ENCODE peak calls at places on chromosomes 1 and 21, in ten cellular contexts. U is IMR-90; G is NCI-H1436; D is hippocampal formation; F is activated naive CD4-positive, alpha-beta T cell treated with anti-CD3 and anti-CD28 coated beads, Interleukin-2, amount 50 U/mL, for 16 hours; B is stimulated activated CD8-positive, alpha-beta memory T cell treated with anti-CD3 and anti-CD28 coated beads, Interleukin-2, amount 100 ng/mL, for 48 hours; R is M059J; E is foreskin fibroblast; Z is ELR; Q is COLO829. H is an unnamed sample.

GRCh38 chr1:206738370-206739366 is 31.9 kb upstream of the IL19 start:
- DNase-seq in Q (peak; percentile 59), Z (peak; percentile 63), D (no peak), E (peak; percentile 56), G (no peak), U (peak; percentile 28), F (no peak), B (no peak), R (peak; percentile 60), H (no peak)

GRCh38 chr1:198517623-198518022 is 22.9 kb downstream of the ATP6V1G3 start:
- DNase-seq in D (no peak), G (no peak), E (no peak), U (no peak), R (no peak), B (no peak), F (no peak), Z (no peak), Q (no peak), H (no peak)

GRCh38 chr1:214427871-214428277 is 123.5 kb downstream of the PTPN14 start:
- DNase-seq in D (no peak), U (peak; percentile 98), G (no peak), R (peak; percentile 100), F (peak; percentile 11), Z (peak; percentile 100), E (peak; percentile 89), Q (peak; percentile 88), B (peak; percentile 47), H (no peak)

GRCh38 chr1:7462627-7463026 is 308.5 kb upstream of the VAMP3 start:
- DNase-seq in D (no peak), U (no peak), R (peak; percentile 76), B (no peak), Q (no peak), G (no peak), E (no peak), F (no peak), Z (peak; percentile 42), H (no peak)

GRCh38 chr1:94124538-94124937 is 3.6 kb upstream of the ABCA4 start:
- DNase-seq in B (no peak), Z (no peak), F (no peak), D (no peak), E (no peak), Q (no peak), G (no peak), R (no peak), U (no peak), H (no peak)

GRCh38 chr1:72567511-72567910 is 285.2 kb upstream of the NEGR1 start:
- DNase-seq in F (no peak), U (peak; percentile 3), D (peak; percentile 33), E (peak; percentile 4), G (no peak), Q (no peak), Z (no peak), B (no peak), R (no peak), H (no peak)

GRCh38 chr1:229624906-229625871 is 733 bp downstream of the TAF5L start:
- DNase-seq in F (peak; percentile 58), Z (peak; percentile 58), E (peak; percentile 66), U (peak; percentile 58), G (peak; percentile 60), D (peak; percentile 27), R (peak; percentile 56), Q (peak; percentile 63), B (peak; percentile 17), H (peak; percentile 55)

GRCh38 chr1:149846600-149847466 is 52.5 kb upstream of the BOLA1 start:
- DNase-seq in U (no peak), G (no peak), Q (no peak), E (no peak), F (no peak), Z (no peak), R (peak; percentile 8), D (no peak), B (no peak), H (no peak)

GRCh38 chr1:230247921-230248778 is 178.0 kb downstream of the PGBD5 start:
- DNase-seq in B (no peak), F (no peak), Z (no peak), U (no peak), G (no peak), E (no peak), D (peak; percentile 26), R (no peak), Q (no peak), H (no peak)

GRCh38 chr1:26363549-26364448 is 8.8 kb downstream of the ZNF683 start:
- DNase-seq in R (peak; percentile 76), E (peak; percentile 88), G (peak; percentile 67), B (peak; percentile 86), F (peak; percentile 84), U (peak; percentile 64), Q (peak; percentile 60), Z (peak; percentile 82), D (no peak), H (peak; percentile 62)

GRCh38 chr1:10672376-10673050 is 123.9 kb downstream of the CASZ1 start:
- DNase-seq in E (no peak), F (no peak), D (no peak), Z (no peak), Q (no peak), R (no peak), G (no peak), B (no peak), U (no peak), H (no peak)

GRCh38 chr21:36704958-36705678 is 6.2 kb downstream of the SIM2 start:
- DNase-seq in Z (no peak), Q (no peak), D (no peak), B (no peak), E (no peak), U (peak; percentile 18), R (no peak), G (no peak), F (no peak), H (no peak)

GRCh38 chr1:68081775-68082283 is 31.4 kb upstream of the DIRAS3 start:
- DNase-seq in F (no peak), E (no peak), U (peak; percentile 28), B (no peak), R (no peak), D (no peak), G (no peak), Q (no peak), Z (no peak), H (no peak)

GRCh38 chr1:23559985-23560755 is 869 bp upstream of the ID3 start:
- DNase-seq in B (no peak), E (peak; percentile 67), U (peak; percentile 47), F (no peak), D (no peak), Q (peak; percentile 48), R (peak; percentile 55), Z (peak; percentile 43), G (no peak), H (no peak)

GRCh38 chr1:88983791-88984552 is 8.5 kb downstream of the KYAT3 start:
- DNase-seq in D (peak; percentile 47), F (peak; percentile 24), Q (peak; percentile 51), U (peak; percentile 69), R (peak; percentile 65), Z (peak; percentile 77), E (peak; percentile 69), B (no peak), G (peak; percentile 32), H (no peak)

GRCh38 chr21:15003463-15004135 is 61.2 kb downstream of the NRIP1 start:
- DNase-seq in D (no peak), B (no peak), U (no peak), Q (no peak), G (peak; percentile 84), E (no peak), R (no peak), F (no peak), Z (no peak), H (no peak)

GRCh38 chr1:25031966-25032667 is 102.0 kb upstream of the RUNX3 start:
- DNase-seq in Q (peak; percentile 40), E (no peak), R (no peak), U (peak; percentile 63), F (peak; percentile 27), D (no peak), Z (peak; percentile 28), B (no peak), G (peak; percentile 18), H (no peak)

GRCh38 chr1:240667351-240667750 is 55.4 kb upstream of the GREM2 start:
- DNase-seq in R (peak; percentile 26), E (no peak), D (no peak), Z (no peak), G (no peak), B (no peak), Q (no peak), U (no peak), F (no peak), H (no peak)

GRCh38 chr1:91511386-91511785 is 10.7 kb downstream of the CDC7 start:
- DNase-seq in G (no peak), F (no peak), E (peak; percentile 78), Z (peak; percentile 74), B (no peak), U (peak; percentile 68), R (peak; percentile 45), Q (peak; percentile 5), D (peak; percentile 42), H (no peak)

GRCh38 chr1:155003766-155004351 is 1.3 kb downstream of the ZBTB7B start:
- DNase-seq in R (peak; percentile 80), B (no peak), F (no peak), U (peak; percentile 38), Q (no peak), Z (peak; percentile 68), D (no peak), G (no peak), E (peak; percentile 77), H (no peak)

GRCh38 chr1:62676606-62677356 is 11.4 kb downstream of the DOCK7 start:
- DNase-seq in U (peak; percentile 66), B (no peak), E (peak; percentile 91), G (no peak), Z (peak; percentile 61), D (no peak), Q (no peak), R (peak; percentile 20), F (no peak), H (no peak)

GRCh38 chr1:175871647-175872046 is 128.3 kb upstream of the TNR start:
- DNase-seq in D (no peak), G (no peak), Q (no peak), U (no peak), Z (no peak), R (no peak), F (no peak), B (no peak), E (no peak), H (no peak)

GRCh38 chr1:54671985-54672608 is 30.5 kb downstream of the MROH7 start:
- DNase-seq in G (peak; percentile 55), Z (peak; percentile 71), D (no peak), Q (peak; percentile 32), U (peak; percentile 50), R (peak; percentile 51), B (peak; percentile 58), E (peak; percentile 76), F (peak; percentile 64), H (no peak)

GRCh38 chr1:59163268-59164092 is 133.4 kb upstream of the FGGY start:
- DNase-seq in E (peak; percentile 75), D (no peak), G (no peak), Q (peak; percentile 14), Z (peak; percentile 50), F (no peak), R (peak; percentile 95), U (peak; percentile 65), B (no peak), H (no peak)

GRCh38 chr1:229406798-229407197 is 27.1 kb downstream of the ACTA1 start:
- DNase-seq in R (no peak), F (no peak), Z (no peak), U (no peak), D (no peak), E (no peak), Q (no peak), B (no peak), G (no peak), H (no peak)

GRCh38 chr1:94019327-94019726 is 101.6 kb downstream of the ABCA4 start:
- DNase-seq in B (no peak), R (no peak), Z (no peak), U (no peak), E (no peak), Q (no peak), D (no peak), F (no peak), G (no peak), H (no peak)

GRCh38 chr21:17270234-17270633 is 242.6 kb upstream of the CXADR start:
- DNase-seq in Z (peak; percentile 51), E (peak; percentile 56), D (peak; percentile 90), U (peak; percentile 31), R (peak; percentile 35), G (peak; percentile 14), B (no peak), Q (peak; percentile 57), F (no peak), H (no peak)

GRCh38 chr1:34478460-34479076 is 276.3 kb upstream of the GJB5 start:
- DNase-seq in E (no peak), F (no peak), G (no peak), Z (no peak), D (no peak), U (no peak), Q (no peak), B (no peak), R (no peak), H (no peak)